ENCODE peak calls at places on chromosomes 12 and 14, in six cellular contexts. One of them, this sample, is unnamed.
A peak's percentile ranks its signal among the peaks of the same experiment; 100 is the strongest.

GRCh38 chr14:39015360-39015961 is 87.6 kb downstream of the SEC23A start:
- DNase-seq in HEK293T: peak; percentile 34
- DNase-seq in NCI-H1694 treated with DMSO at 0.1 percent for 48 hours: peak; percentile 76
- DNase-seq in heart left ventricle: no peak
- DNase-seq in hypothalamus: peak; percentile 27
- DNase-seq in GM13976: peak; percentile 69
- DNase-seq in this sample: no peak

GRCh38 chr14:91873476-91874265 is 6.3 kb upstream of the TC2N start:
- DNase-seq in NCI-H1694 treated with DMSO at 0.1 percent for 48 hours: no peak
- DNase-seq in heart left ventricle: no peak
- DNase-seq in HEK293T: no peak
- DNase-seq in GM13976: peak; percentile 56
- DNase-seq in hypothalamus: no peak
- DNase-seq in this sample: peak; percentile 80

GRCh38 chr12:130916251-130916911 is 37.3 kb upstream of the ADGRD1 start:
- DNase-seq in HEK293T: peak; percentile 80
- DNase-seq in NCI-H1694 treated with DMSO at 0.1 percent for 48 hours: peak; percentile 43
- DNase-seq in GM13976: peak; percentile 81
- DNase-seq in heart left ventricle: peak; percentile 53
- DNase-seq in hypothalamus: peak; percentile 55
- DNase-seq in this sample: no peak

GRCh38 chr14:86601813-86602212 is 1071.9 kb downstream of the FLRT2 start:
- DNase-seq in GM13976: no peak
- DNase-seq in NCI-H1694 treated with DMSO at 0.1 percent for 48 hours: no peak
- DNase-seq in HEK293T: no peak
- DNase-seq in hypothalamus: no peak
- DNase-seq in heart left ventricle: no peak
- DNase-seq in this sample: no peak

GRCh38 chr12:100897240-100897639 is 102.7 kb downstream of the ANO4 start:
- DNase-seq in GM13976: no peak
- DNase-seq in heart left ventricle: no peak
- DNase-seq in HEK293T: no peak
- DNase-seq in NCI-H1694 treated with DMSO at 0.1 percent for 48 hours: no peak
- DNase-seq in hypothalamus: no peak
- DNase-seq in this sample: no peak

GRCh38 chr14:101101456-101102056 is 198.0 kb upstream of the RTL1 start:
- DNase-seq in hypothalamus: no peak
- DNase-seq in HEK293T: peak; percentile 0
- DNase-seq in GM13976: no peak
- DNase-seq in heart left ventricle: no peak
- DNase-seq in NCI-H1694 treated with DMSO at 0.1 percent for 48 hours: no peak
- DNase-seq in this sample: no peak

GRCh38 chr14:72855913-72856312 is 38.0 kb downstream of the DPF3 start:
- DNase-seq in hypothalamus: no peak
- DNase-seq in HEK293T: no peak
- DNase-seq in GM13976: no peak
- DNase-seq in NCI-H1694 treated with DMSO at 0.1 percent for 48 hours: no peak
- DNase-seq in heart left ventricle: no peak
- DNase-seq in this sample: no peak

GRCh38 chr12:111642681-111643427 is 42.9 kb downstream of the BRAP start:
- DNase-seq in heart left ventricle: no peak
- DNase-seq in HEK293T: no peak
- DNase-seq in hypothalamus: no peak
- DNase-seq in GM13976: no peak
- DNase-seq in NCI-H1694 treated with DMSO at 0.1 percent for 48 hours: no peak
- DNase-seq in this sample: no peak